ENCODE peak calls at places on chromosomes 4 and X, in four cellular contexts. M is endothelial cell of umbilical vein, D is heart right ventricle, L is OCI-LY7. T is an unnamed sample.
A peak's percentile ranks its signal among the peaks of the same experiment; 100 is the strongest.

GRCh38 chr4:52911684-52912294 is 49.7 kb downstream of the RASL11B start:
- DNase-seq in M (peak; percentile 76), D (peak; percentile 80), L (peak; percentile 80), T (peak; percentile 79)

GRCh38 chrX:40474205-40474626 is 106.6 kb upstream of the ATP6AP2 start:
- DNase-seq in M (no peak), D (peak; percentile 3), L (no peak), T (peak; percentile 28)

GRCh38 chr4:45554423-45554822 is 569.4 kb downstream of the GABRG1 start:
- DNase-seq in M (no peak), D (no peak), L (no peak), T (peak; percentile 38)

GRCh38 chr4:100486496-100486895 is 31.3 kb downstream of the EMCN start:
- DNase-seq in M (no peak), D (no peak), L (no peak), T (no peak)

GRCh38 chr4:64940698-64941097 is 531.4 kb upstream of the TECRL start:
- DNase-seq in M (no peak), D (no peak), L (no peak), T (peak; percentile 1)

GRCh38 chr4:168524006-168524405 is 27.2 kb downstream of the PALLD start:
- DNase-seq in M (peak; percentile 46), D (no peak), L (no peak), T (peak; percentile 81)

GRCh38 chrX:93673869-93674271 is at the start of gene FAM133A:
- DNase-seq in M (no peak), D (peak; percentile 3), L (no peak), T (peak; percentile 76)

GRCh38 chr4:55553442-55553841 is 6.7 kb upstream of the CLOCK start:
- DNase-seq in M (no peak), D (peak; percentile 10), L (peak; percentile 10), T (peak; percentile 84)

GRCh38 chrX:37912286-37912685 is 64.9 kb upstream of the DYNLT3 start:
- DNase-seq in M (peak; percentile 26), D (no peak), L (no peak), T (peak; percentile 53)

GRCh38 chrX:21657318-21658151 is 595 bp downstream of the KLHL34 start:
- DNase-seq in M (no peak), D (no peak), L (no peak), T (no peak)

GRCh38 chrX:135522132-135522530 is 1.7 kb downstream of the INTS6L start:
- DNase-seq in M (no peak), D (no peak), L (no peak), T (no peak)

GRCh38 chr4:185709802-185710486 is 102.0 kb downstream of the SORBS2 start:
- DNase-seq in M (no peak), D (no peak), L (no peak), T (peak; percentile 39)

GRCh38 chr4:14726441-14727405 is 275.6 kb upstream of the CPEB2 start:
- DNase-seq in M (no peak), D (no peak), L (no peak), T (peak; percentile 1)

GRCh38 chr4:183343730-183344129 is 21.5 kb upstream of the CLDN24 start:
- DNase-seq in M (no peak), D (no peak), L (no peak), T (no peak)

GRCh38 chrX:138777230-138777629 is 65.7 kb upstream of the FGF13 start:
- DNase-seq in M (no peak), D (no peak), L (no peak), T (no peak)

DNA sequence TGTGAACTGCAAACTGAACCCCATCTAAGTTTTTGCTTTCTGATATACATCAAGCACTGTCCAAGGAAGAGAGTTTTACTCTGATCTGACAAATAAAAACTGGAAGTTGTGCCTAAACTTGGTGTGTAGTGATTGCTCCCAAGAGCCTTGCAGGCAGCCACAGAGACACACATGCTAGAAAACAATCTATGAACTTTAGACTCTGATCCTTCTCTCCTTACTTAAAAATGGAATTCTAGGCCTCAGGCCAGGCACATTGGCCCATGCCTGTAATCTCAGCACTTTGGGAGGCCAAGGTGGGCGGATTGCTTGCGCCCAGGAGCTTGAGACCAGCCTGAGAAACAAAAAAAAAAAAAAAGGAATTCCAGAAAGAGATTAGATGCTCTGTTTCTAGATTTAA is 45.7 kb upstream of the S100G start:
- DNase-seq in M (peak; percentile 1), D (no peak), L (no peak), T (no peak)
- H3K27ac ChIP-seq in M (peak overlapping the region; percentile 17), D (peak overlapping the region; percentile 40), L (no peak overlapping the region), T (no peak overlapping the region)

GRCh38 chrX:106899841-106900240 is 3.3 kb downstream of the RIPPLY1 start:
- DNase-seq in M (no peak), D (no peak), L (no peak), T (no peak)

GRCh38 chrX:106901781-106902219 is 1.3 kb downstream of the RIPPLY1 start:
- DNase-seq in M (no peak), D (no peak), L (no peak), T (no peak)

GRCh38 chrX:106903291-106903820 is at the start of gene RIPPLY1:
- DNase-seq in M (no peak), D (no peak), L (no peak), T (no peak)

GRCh38 chrX:106902684-106903083 is 457 bp downstream of the RIPPLY1 start:
- DNase-seq in M (no peak), D (no peak), L (no peak), T (no peak)

DNA sequence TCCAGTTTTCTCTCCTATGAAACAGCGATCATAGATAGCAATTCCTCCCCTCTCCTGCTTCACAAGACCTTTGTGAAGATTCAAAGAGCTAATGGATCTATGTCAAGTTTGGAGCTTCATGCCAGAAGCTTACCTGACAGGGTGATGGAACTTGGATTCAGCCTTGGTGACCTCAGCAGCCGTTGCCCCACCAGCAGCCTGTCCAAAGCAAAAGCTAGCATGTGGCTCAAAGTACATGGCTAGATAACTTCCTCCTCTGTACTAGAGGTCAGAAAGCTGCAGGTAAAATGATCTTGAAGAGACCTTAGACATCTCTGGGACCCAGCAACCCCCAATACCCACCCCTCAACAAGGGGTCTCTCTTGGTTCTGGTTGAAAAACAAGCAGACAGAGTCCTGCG is 1.8 kb downstream of the RIPPLY1 start:
- DNase-seq in M (no peak), D (no peak), L (no peak), T (no peak)
- H3K27ac ChIP-seq in M (no peak overlapping the region), D (no peak overlapping the region), L (no peak overlapping the region), T (no peak overlapping the region)

GRCh38 chr4:173040200-173040599 is 128.4 kb upstream of the GALNT7 start:
- DNase-seq in M (peak; percentile 88), D (peak; percentile 36), L (no peak), T (no peak)
- H3K27ac ChIP-seq in M (no peak overlapping the region), D (no peak overlapping the region), L (no peak overlapping the region), T (no peak overlapping the region)

DNA sequence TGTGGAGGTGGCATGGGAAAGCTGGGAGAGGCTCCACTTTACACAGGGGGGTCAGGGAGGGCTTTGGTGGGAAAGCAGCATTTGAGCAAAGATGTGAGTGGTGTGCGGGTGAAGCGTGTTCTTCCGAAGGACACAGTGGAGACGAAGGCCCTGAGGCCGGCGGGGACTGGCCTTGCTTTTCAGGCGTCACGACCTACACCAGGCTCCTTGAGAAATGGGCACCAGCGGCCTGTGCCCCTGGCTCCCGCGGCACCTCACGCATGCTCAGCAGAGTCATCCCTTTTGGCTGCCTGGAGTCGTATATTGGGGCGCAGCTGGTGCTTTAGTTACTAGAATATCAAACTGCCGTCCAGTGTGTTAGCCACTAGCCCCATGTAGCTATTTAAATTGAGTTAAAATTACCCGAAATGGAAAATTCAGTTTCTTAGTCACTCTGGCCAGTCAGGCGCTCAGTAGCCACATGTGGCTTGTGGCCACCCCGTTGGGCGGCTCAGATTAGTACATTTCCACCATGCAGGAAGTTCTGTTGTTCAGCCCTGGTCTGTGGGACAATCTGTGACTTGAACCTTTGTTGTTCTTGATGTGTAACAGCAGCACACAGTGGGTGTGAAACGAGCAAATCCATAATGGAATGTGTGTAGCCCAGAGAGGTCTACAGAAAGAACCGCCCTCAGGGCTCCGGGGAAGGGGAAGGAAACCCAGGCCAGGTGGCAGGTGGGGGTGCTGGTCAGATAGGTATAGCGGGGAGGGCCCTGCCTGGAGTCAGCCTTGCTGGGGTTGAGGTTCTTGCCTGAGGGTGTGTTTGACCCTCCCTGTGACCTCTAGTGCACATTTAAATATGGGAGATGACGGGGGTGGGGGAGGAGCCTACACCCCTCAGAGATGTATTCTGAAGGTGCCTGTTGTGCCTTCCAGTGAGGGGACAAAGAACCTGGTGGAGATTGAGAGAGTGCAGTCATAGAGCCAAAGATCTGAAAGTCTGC is 30.4 kb downstream of the TBC1D14 start:
- DNase-seq in M (no peak), D (no peak), L (no peak), T (no peak)
- H3K27ac ChIP-seq in M (no peak overlapping the region), D (no peak overlapping the region), L (no peak overlapping the region), T (no peak overlapping the region)